ENCODE peak calls at places on chromosome 11, in five cellular contexts. R, J, H, Y and M are unnamed samples.

GRCh38 chr11:76763573-76764348 is 19.4 kb upstream of the TSKU start:
- DNase-seq in J (no peak), H (peak), Y (no peak), R (no peak), M (peak)

GRCh38 chr11:9158898-9159391 is 67.5 kb upstream of the SCUBE2 start:
- DNase-seq in H (peak), Y (no peak), J (no peak), R (no peak), M (no peak)

GRCh38 chr11:20116825-20117224 is 43.5 kb downstream of the DBX1 start:
- DNase-seq in H (no peak), J (no peak), R (no peak), Y (no peak), M (no peak)

GRCh38 chr11:68914761-68915160 is 11.1 kb downstream of the IGHMBP2 start:
- DNase-seq in R (no peak), J (no peak), H (no peak), Y (no peak), M (no peak)

GRCh38 chr11:978073-978720 is 52.5 kb downstream of the AP2A2 start:
- DNase-seq in R (no peak), H (no peak), J (no peak), Y (no peak), M (no peak)

GRCh38 chr11:46298699-46299424 is 21.4 kb downstream of the CREB3L1 start:
- DNase-seq in H (peak), R (no peak), Y (no peak), J (no peak), M (no peak)

GRCh38 chr11:2932850-2933251 is 3.6 kb upstream of the PHLDA2 start:
- DNase-seq in Y (no peak), H (peak), R (no peak), J (no peak), M (peak)

GRCh38 chr11:12245549-12245986 is 131.8 kb upstream of the PARVA start:
- DNase-seq in Y (no peak), H (no peak), J (no peak), R (no peak), M (no peak)

GRCh38 chr11:61972796-61973602 is 5.6 kb upstream of the FTH1 start:
- DNase-seq in J (peak), R (no peak), H (no peak), Y (no peak), M (peak)

GRCh38 chr11:35750981-35751663 is 88.5 kb downstream of the TRIM44 start:
- DNase-seq in Y (no peak), H (no peak), R (no peak), J (no peak), M (no peak)

GRCh38 chr11:116605543-116605942 is 167.2 kb downstream of the BUD13 start:
- DNase-seq in R (no peak), J (peak), Y (peak), H (peak), M (no peak)

GRCh38 chr11:125165111-125165663 is 636 bp downstream of the PKNOX2 start:
- DNase-seq in H (no peak), Y (no peak), R (no peak), J (peak), M (peak)

GRCh38 chr11:125166347-125166841 is 1.8 kb downstream of the PKNOX2 start:
- DNase-seq in H (no peak), Y (no peak), R (no peak), J (no peak), M (no peak)

GRCh38 chr11:125164422-125165110 is at the start of gene PKNOX2:
- DNase-seq in H (peak), R (peak), Y (no peak), J (peak), M (peak)

GRCh38 chr11:125166903-125167291 is 2.3 kb downstream of the PKNOX2 start:
- DNase-seq in H (no peak), Y (no peak), J (no peak), R (no peak), M (no peak)

DNA sequence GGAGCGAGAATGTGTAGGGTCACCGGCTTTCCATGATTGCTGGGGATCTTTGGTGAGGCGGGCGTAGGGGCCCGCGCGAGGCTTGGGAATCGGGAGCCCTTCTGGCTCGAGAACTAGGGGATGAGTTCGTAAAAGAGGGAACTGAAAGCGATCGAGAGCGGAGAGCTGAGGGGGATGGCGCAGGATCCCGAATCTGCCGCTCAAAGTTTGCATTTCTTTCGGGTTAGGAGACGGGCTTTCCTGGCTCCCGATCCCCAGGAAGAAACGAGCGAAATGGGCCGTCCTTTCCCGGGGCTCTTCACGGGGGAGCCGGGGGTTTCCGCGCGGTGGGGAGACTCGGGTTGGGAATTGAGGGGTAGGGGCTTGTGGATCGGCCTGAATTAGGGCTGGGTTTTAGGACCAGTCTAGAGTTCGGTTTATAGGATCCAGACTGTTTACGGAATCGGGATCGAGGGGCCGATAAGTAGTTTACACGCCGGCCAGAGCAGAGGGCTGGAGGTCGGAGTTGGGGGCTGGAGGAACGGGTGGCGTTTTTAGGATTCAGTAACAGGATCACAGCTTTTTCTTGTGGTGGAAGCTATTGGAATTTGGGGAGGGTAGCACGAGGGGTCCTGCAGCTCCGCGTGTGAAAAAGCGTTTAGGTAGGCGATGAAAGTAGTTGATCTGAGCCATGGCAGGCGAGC is 1.3 kb downstream of the PKNOX2 start:
- DNase-seq in Y (no peak), J (no peak), H (no peak), R (no peak), M (no peak)
- H3K27ac ChIP-seq in Y (no peak), J (no peak), H (peak), R (peak), M (peak)

DNA sequence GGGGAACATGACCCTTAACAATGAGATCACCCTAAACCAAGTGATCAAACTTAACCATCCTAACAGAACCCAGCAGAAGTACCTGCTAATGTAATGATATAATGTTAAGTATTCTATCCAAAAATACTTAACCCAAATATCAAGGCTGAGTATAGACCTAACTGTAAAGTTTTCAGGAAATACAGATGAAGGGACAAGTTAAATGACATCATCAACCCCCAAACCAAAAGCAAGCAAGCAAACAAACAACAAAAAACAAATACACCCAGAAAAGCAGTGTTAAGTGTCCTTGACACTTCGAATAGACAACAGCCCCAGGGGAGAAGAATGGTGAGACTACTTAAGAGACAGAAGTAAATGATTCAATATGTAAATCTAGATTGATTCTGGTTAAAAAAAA is 2.7 kb downstream of the CSTF3 start:
- DNase-seq in Y (no peak), H (no peak), R (no peak), J (no peak), M (no peak)
- H3K4me3 ChIP-seq in Y (no peak), H (no peak), R (no peak), J (no peak), M (no peak)

DNA sequence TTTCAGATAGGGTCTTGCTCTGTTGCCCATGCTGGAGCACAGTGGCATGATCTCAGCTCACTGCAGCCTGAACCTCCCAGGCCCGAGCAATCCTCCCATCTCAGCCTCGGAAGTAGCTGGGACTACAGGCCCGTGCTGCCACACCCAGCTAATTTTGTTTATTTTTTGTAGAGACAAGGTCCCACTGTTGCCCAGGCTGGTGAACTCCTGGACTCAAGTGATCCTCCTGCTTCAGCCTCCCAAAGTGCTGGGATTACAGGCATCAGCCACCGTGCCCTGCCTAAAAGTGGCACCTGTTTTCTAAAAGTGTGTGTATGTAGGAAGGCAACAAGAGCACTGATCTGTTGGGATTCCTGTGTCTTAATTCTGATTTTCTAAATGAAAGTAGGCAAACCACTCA is 20.2 kb downstream of the PACS1 start:
- DNase-seq in H (no peak), J (no peak), Y (no peak), R (no peak), M (peak)
- H3K27ac ChIP-seq in H (no peak), J (no peak), Y (no peak), R (no peak), M (no peak)

GRCh38 chr11:130178992-130179391 is 19.4 kb downstream of the ST14 start:
- DNase-seq in Y (no peak), H (no peak), J (no peak), R (no peak), M (no peak)
- H3K4me3 ChIP-seq in Y (no peak), H (no peak), J (no peak), R (no peak), M (no peak)

GRCh38 chr11:65112551-65113360 is 1.1 kb downstream of the TM7SF2 start:
- DNase-seq in Y (peak), H (no peak), R (no peak), J (peak), M (no peak)

GRCh38 chr11:65112226-65112550 is 516 bp downstream of the TM7SF2 start:
- DNase-seq in J (no peak), R (no peak), H (no peak), Y (no peak), M (no peak)

GRCh38 chr11:65110354-65110861 is 1.3 kb upstream of the TM7SF2 start:
- DNase-seq in H (peak), Y (peak), R (peak), J (peak), M (peak)

GRCh38 chr11:65111537-65112225 is at the start of gene TM7SF2:
- DNase-seq in Y (peak), R (peak), H (peak), J (peak), M (peak)

DNA sequence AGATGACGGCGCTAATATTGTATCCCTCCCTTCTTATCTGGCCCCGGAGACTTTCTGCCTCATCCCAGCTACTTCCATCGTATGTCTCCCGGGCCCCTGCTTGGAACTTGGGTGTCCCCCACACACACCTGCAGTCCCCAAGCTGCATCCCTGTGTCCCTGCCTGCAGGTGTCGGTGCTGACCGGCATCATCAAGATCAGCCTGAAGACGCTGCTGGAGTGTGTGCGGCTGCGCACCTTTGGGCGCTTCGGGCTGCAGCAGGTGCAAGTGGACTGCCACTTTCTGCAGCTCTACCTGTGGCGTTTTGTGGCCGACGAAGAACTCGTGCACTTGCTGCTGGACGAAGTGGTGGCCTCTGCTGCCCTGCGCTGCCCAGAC is 524 bp upstream of the TM7SF2 start:
- DNase-seq in H (no peak), Y (no peak), R (no peak), J (no peak), M (no peak)
- H3K27ac ChIP-seq in H (no peak), Y (no peak), R (peak), J (no peak), M (peak)

DNA sequence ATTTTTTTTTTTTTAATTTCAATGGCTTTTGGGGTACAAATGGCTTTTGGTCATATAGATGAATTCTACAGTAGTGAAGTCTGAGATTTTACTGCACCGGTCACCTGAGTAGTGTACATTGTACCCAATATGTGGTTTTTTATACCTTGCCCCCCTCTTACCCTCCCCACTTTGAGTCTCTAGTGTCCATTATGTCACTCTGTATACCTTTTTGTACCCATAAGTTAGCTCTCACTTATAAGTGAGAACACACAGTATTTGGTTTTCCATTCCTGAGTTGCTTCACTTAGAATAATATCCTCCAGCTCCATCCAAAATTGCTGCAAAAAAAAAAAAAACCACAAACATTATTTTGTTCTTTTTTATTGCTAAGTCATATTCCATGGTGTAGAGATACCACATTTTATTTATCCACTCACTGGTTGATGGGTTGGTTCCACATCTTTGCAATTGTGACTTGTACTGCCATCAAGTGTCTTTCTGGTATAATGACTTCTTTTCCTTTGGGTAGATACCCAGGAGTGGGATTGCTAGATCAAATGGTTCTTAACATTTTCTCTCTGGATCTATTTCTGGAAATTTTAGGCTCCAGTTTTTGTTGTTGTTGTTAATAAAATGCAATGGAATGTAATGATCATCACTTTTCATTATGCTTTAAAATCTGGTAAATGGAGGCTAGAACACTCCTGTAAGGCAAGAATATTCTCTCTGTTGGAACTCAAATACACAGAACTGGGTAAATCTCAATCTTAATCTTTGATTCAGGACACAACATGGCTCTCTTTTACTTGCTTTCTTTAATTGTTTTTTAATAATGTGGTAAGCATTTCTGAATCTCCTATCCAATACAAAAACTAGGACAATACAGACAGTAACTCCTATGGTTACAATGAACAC is 10.3 kb downstream of the NEAT1 start:
- DNase-seq in R (no peak), Y (no peak), J (peak), H (no peak), M (peak)
- H3K4me3 ChIP-seq in R (no peak), Y (no peak), J (no peak), H (peak), M (no peak)

DNA sequence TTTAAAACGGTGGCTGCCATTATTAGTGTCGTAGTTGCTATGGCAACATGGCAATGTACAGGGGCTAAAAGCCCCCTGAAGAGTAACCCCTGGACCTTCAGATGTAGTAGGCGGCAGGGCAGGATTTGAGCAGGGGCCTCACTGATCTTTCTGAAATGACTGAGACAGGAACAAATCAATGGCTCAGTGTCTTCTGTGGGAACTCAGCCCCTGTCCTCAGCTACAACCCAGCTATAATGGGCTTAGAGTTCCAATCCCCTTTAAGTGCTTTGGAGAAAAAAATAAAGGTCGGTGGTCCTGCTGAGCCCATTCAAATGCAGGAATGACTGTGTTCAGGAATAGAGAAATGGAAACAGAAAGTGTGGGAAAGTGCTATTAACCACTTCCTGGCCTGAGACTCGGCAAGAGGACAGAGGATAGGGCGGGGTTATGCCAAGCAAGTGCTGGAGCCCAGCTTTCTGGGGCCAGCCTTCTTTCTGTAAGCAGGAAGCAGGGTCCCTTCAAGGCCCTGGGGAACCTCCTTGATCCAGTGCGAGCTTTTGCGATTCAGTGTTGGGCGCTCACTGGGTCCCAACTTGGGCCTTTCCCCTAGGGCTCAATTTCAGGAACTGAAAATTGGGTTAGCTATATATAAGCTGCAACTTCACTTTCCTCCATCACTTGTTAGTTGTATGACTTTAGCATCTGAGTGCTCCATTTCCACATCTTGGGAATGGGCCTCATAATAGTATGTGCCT is 6.1 kb upstream of the CD82 start:
- DNase-seq in Y (peak), H (no peak), J (peak), R (no peak), M (no peak)
- H3K27ac ChIP-seq in Y (peak), H (no peak), J (no peak), R (no peak), M (no peak)